ENCODE peak calls at places on chromosomes 3 and 15, in ten cellular contexts. B is NCI-H1436, Z is HEK293T, F is non-pigmented ciliary epithelial cell, C is AML-193, H is dorsolateral prefrontal cortex, U is T-helper 9 cell, S is astrocyte of the spinal cord, G is GM03348, R is left ventricle myocardium inferior. N is an unnamed sample.

GRCh38 chr3:74613566-74613965 is 893 bp downstream of the CNTN3 start:
- DNase-seq in C (no peak), S (no peak), Z (no peak), U (no peak), G (no peak), H (no peak), B (no peak), R (no peak), F (no peak), N (no peak)

GRCh38 chr3:178275793-178276192 is 260.4 kb upstream of the KCNMB2 start:
- DNase-seq in B (no peak), F (no peak), C (no peak), Z (no peak), G (no peak), U (no peak), H (no peak), R (no peak), S (no peak), N (no peak)

GRCh38 chr3:70556056-70556455 is 243.6 kb upstream of the MDFIC2 start:
- DNase-seq in B (no peak), F (peak; percentile 18), G (no peak), C (no peak), S (peak; percentile 43), U (no peak), Z (no peak), R (no peak), H (no peak), N (no peak)

GRCh38 chr15:25764980-25765735 is 98.0 kb downstream of the ATP10A start:
- DNase-seq in B (no peak), U (no peak), G (no peak), R (no peak), F (no peak), S (no peak), H (no peak), C (no peak), Z (no peak), N (no peak)

GRCh38 chr15:85611361-85611760 is 183.4 kb downstream of the KLHL25 start:
- DNase-seq in Z (no peak), B (no peak), U (no peak), H (no peak), S (no peak), G (no peak), R (no peak), C (no peak), F (no peak), N (no peak)

GRCh38 chr3:188108703-188109412 is 45.1 kb upstream of the LPP start:
- DNase-seq in C (no peak), F (no peak), H (no peak), G (no peak), S (no peak), B (no peak), Z (no peak), U (no peak), R (no peak), N (no peak)

GRCh38 chr3:152623286-152623685 is 211.6 kb upstream of the P2RY1 start:
- DNase-seq in U (no peak), R (no peak), F (no peak), G (no peak), S (no peak), B (no peak), Z (no peak), H (no peak), C (no peak), N (no peak)

GRCh38 chr15:89179966-89180875 is 41.2 kb downstream of the RLBP1 start:
- DNase-seq in B (no peak), Z (no peak), S (peak; percentile 43), C (no peak), G (no peak), U (no peak), F (no peak), R (no peak), H (no peak), N (no peak)

GRCh38 chr3:11367116-11367781 is 95.1 kb downstream of the ATG7 start:
- DNase-seq in F (no peak), G (peak; percentile 64), S (peak; percentile 59), B (no peak), C (peak; percentile 61), Z (no peak), H (no peak), R (peak; percentile 29), U (no peak), N (no peak)

GRCh38 chr3:34843479-34843870 is 795.9 kb upstream of the ARPP21 start:
- DNase-seq in B (no peak), U (no peak), H (no peak), R (no peak), S (peak; percentile 66), C (no peak), G (no peak), F (no peak), Z (no peak), N (no peak)

GRCh38 chr15:63605816-63606215 is 8.6 kb downstream of the FBXL22 start:
- DNase-seq in R (no peak), H (no peak), F (no peak), Z (no peak), G (no peak), S (no peak), C (no peak), U (peak; percentile 35), B (no peak), N (no peak)

GRCh38 chr3:127452321-127452821 is 138.2 kb downstream of the TPRA1 start:
- DNase-seq in S (no peak), C (no peak), G (no peak), H (peak; percentile 16), B (no peak), R (no peak), U (no peak), F (no peak), Z (no peak), N (no peak)

GRCh38 chr15:51190424-51191068 is 95.8 kb upstream of the TNFAIP8L3 start:
- DNase-seq in R (peak; percentile 46), G (no peak), U (no peak), S (no peak), B (no peak), C (no peak), F (no peak), H (no peak), Z (no peak), N (peak; percentile 33)